ENCODE peak calls at places on chromosome 20, in eight cellular contexts. One of them, this sample, is unnamed.
A peak's percentile ranks its signal among the peaks of the same experiment; 100 is the strongest.

GRCh38 chr20:8509809-8510208 is 377.7 kb downstream of the PLCB1 start:
- DNase-seq in mammary epithelial cell: no peak
- DNase-seq in H1: no peak
- DNase-seq in astrocyte: peak; percentile 29
- DNase-seq in fibroblast of lung: peak; percentile 46
- DNase-seq in H9: no peak
- DNase-seq in GM23248: no peak
- DNase-seq in OCI-LY7: no peak
- DNase-seq in this sample: no peak

GRCh38 chr20:1299522-1299921 is 29.4 kb downstream of the SDCBP2 start:
- DNase-seq in H9: peak; percentile 66
- DNase-seq in astrocyte: no peak
- DNase-seq in OCI-LY7: no peak
- DNase-seq in GM23248: no peak
- DNase-seq in mammary epithelial cell: no peak
- DNase-seq in H1: no peak
- DNase-seq in fibroblast of lung: no peak
- DNase-seq in this sample: peak; percentile 32

GRCh38 chr20:13261460-13262301 is 40.6 kb downstream of the ISM1 start:
- DNase-seq in H9: peak; percentile 76
- DNase-seq in fibroblast of lung: peak; percentile 9
- DNase-seq in mammary epithelial cell: peak; percentile 36
- DNase-seq in GM23248: peak; percentile 72
- DNase-seq in H1: peak; percentile 34
- DNase-seq in astrocyte: no peak
- DNase-seq in OCI-LY7: peak; percentile 13
- DNase-seq in this sample: peak; percentile 76

GRCh38 chr20:38551056-38551626 is 29.9 kb upstream of the ADIG start:
- DNase-seq in fibroblast of lung: no peak
- DNase-seq in OCI-LY7: no peak
- DNase-seq in H9: no peak
- DNase-seq in mammary epithelial cell: peak; percentile 37
- DNase-seq in H1: no peak
- DNase-seq in GM23248: no peak
- DNase-seq in astrocyte: no peak
- DNase-seq in this sample: no peak

GRCh38 chr20:61896058-61896961 is 169.4 kb downstream of the TAF4 start:
- DNase-seq in OCI-LY7: peak; percentile 50
- DNase-seq in H9: peak; percentile 74
- DNase-seq in fibroblast of lung: peak; percentile 24
- DNase-seq in H1: peak; percentile 29
- DNase-seq in GM23248: peak; percentile 73
- DNase-seq in astrocyte: no peak
- DNase-seq in mammary epithelial cell: peak; percentile 20
- DNase-seq in this sample: peak; percentile 69

GRCh38 chr20:32116079-32116521 is 6.6 kb downstream of the TM9SF4 start:
- DNase-seq in mammary epithelial cell: no peak
- DNase-seq in OCI-LY7: no peak
- DNase-seq in fibroblast of lung: no peak
- DNase-seq in GM23248: peak; percentile 19
- DNase-seq in astrocyte: no peak
- DNase-seq in H1: no peak
- DNase-seq in H9: no peak
- DNase-seq in this sample: no peak

GRCh38 chr20:5608448-5609161 is 141.6 kb upstream of the SHLD1 start:
- DNase-seq in fibroblast of lung: peak; percentile 47
- DNase-seq in H9: no peak
- DNase-seq in OCI-LY7: no peak
- DNase-seq in H1: no peak
- DNase-seq in mammary epithelial cell: peak; percentile 32
- DNase-seq in astrocyte: peak; percentile 31
- DNase-seq in GM23248: peak; percentile 73
- DNase-seq in this sample: peak; percentile 63

GRCh38 chr20:55424968-55425367 is 580.4 kb downstream of the CBLN4 start:
- DNase-seq in OCI-LY7: no peak
- DNase-seq in H1: no peak
- DNase-seq in GM23248: no peak
- DNase-seq in astrocyte: no peak
- DNase-seq in H9: no peak
- DNase-seq in fibroblast of lung: no peak
- DNase-seq in mammary epithelial cell: no peak
- DNase-seq in this sample: no peak

GRCh38 chr20:39825950-39826349 is 863.1 kb downstream of the MAFB start:
- DNase-seq in H1: no peak
- DNase-seq in OCI-LY7: no peak
- DNase-seq in GM23248: peak; percentile 61
- DNase-seq in mammary epithelial cell: peak; percentile 59
- DNase-seq in fibroblast of lung: peak; percentile 80
- DNase-seq in astrocyte: peak; percentile 76
- DNase-seq in H9: no peak
- DNase-seq in this sample: no peak

DNA sequence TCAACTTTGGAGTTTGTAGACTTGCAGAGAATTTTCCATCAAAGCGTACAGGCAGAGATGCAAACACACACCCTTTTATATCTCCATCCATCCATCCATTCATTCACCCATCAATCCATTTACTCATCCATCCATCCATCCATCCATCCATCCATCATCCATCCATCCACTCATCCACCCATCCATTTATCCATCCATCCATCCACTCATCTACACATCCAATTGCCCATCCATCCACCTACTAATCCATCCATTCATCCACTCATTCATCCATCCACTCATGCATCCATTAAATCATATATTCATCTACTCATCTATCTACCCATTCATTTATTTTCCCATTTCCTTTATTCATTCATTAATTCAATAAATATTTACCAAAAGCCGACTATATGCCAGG is 52.1 kb downstream of the KCNB1 start:
- DNase-seq in H9: no peak
- DNase-seq in astrocyte: no peak
- DNase-seq in GM23248: no peak
- DNase-seq in H1: no peak
- DNase-seq in OCI-LY7: no peak
- DNase-seq in fibroblast of lung: no peak
- DNase-seq in mammary epithelial cell: no peak
- DNase-seq in this sample: no peak
- H2AFZ ChIP-seq in H9: no peak overlapping the region
- H2AFZ ChIP-seq in astrocyte: no peak overlapping the region
- H2AFZ ChIP-seq in GM23248: no peak overlapping the region
- H2AFZ ChIP-seq in H1: no peak overlapping the region
- H2AFZ ChIP-seq in OCI-LY7: no peak overlapping the region
- H2AFZ ChIP-seq in fibroblast of lung: no peak overlapping the region
- H2AFZ ChIP-seq in mammary epithelial cell: no peak overlapping the region
- H2AFZ ChIP-seq in this sample: no peak overlapping the region

DNA sequence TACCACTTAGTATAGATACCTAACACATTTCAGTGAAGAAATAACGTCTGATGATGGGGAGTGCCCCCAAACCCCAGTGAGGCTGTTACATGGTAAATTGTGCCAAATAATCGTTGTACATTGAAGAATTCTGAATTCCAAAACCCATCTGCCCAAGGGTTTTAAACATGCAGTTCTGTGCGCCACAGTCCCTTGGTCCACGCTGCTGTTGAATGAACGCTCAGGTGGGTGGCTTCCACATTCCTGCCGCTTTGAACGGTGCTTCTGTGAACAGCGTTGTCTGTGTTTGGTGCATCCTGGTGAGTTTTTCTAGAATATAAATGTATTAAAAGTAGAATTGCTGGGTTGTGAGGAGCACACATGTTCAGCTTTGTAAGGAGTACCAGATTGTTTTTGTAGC is 2.9 kb downstream of the GID8 start:
- DNase-seq in GM23248: no peak
- DNase-seq in mammary epithelial cell: no peak
- DNase-seq in OCI-LY7: no peak
- DNase-seq in H1: no peak
- DNase-seq in astrocyte: no peak
- DNase-seq in fibroblast of lung: no peak
- DNase-seq in H9: no peak
- DNase-seq in this sample: no peak
- H4K20me1 ChIP-seq in GM23248: no peaks in the 10 kb centered on the region
- H4K20me1 ChIP-seq in mammary epithelial cell: no peaks in the 10 kb centered on the region
- H4K20me1 ChIP-seq in OCI-LY7: peaks cover 16% of the 10 kb centered on the region
- H4K20me1 ChIP-seq in H1: peaks cover 15% of the 10 kb centered on the region
- H4K20me1 ChIP-seq in astrocyte: peaks cover 65% of the 10 kb centered on the region
- H4K20me1 ChIP-seq in fibroblast of lung: no peaks in the 10 kb centered on the region
- H4K20me1 ChIP-seq in H9: no peaks in the 10 kb centered on the region
- H4K20me1 ChIP-seq in this sample: peaks cover 25% of the 10 kb centered on the region

GRCh38 chr20:54063580-54063979 is 6.8 kb downstream of the BCAS1 start:
- DNase-seq in fibroblast of lung: no peak
- DNase-seq in OCI-LY7: no peak
- DNase-seq in H1: no peak
- DNase-seq in astrocyte: no peak
- DNase-seq in H9: no peak
- DNase-seq in mammary epithelial cell: no peak
- DNase-seq in GM23248: no peak
- DNase-seq in this sample: no peak

GRCh38 chr20:54065601-54066038 is 4.8 kb downstream of the BCAS1 start:
- DNase-seq in mammary epithelial cell: no peak
- DNase-seq in GM23248: no peak
- DNase-seq in OCI-LY7: no peak
- DNase-seq in H1: no peak
- DNase-seq in astrocyte: no peak
- DNase-seq in fibroblast of lung: no peak
- DNase-seq in H9: no peak
- DNase-seq in this sample: no peak

GRCh38 chr20:54062812-54063280 is 7.5 kb downstream of the BCAS1 start:
- DNase-seq in H1: no peak
- DNase-seq in astrocyte: no peak
- DNase-seq in mammary epithelial cell: peak; percentile 39
- DNase-seq in GM23248: peak; percentile 75
- DNase-seq in fibroblast of lung: peak; percentile 45
- DNase-seq in H9: no peak
- DNase-seq in OCI-LY7: peak; percentile 62
- DNase-seq in this sample: peak; percentile 79

GRCh38 chr20:54064939-54065338 is 5.5 kb downstream of the BCAS1 start:
- DNase-seq in mammary epithelial cell: no peak
- DNase-seq in H9: no peak
- DNase-seq in GM23248: no peak
- DNase-seq in OCI-LY7: no peak
- DNase-seq in fibroblast of lung: no peak
- DNase-seq in astrocyte: no peak
- DNase-seq in H1: no peak
- DNase-seq in this sample: no peak

DNA sequence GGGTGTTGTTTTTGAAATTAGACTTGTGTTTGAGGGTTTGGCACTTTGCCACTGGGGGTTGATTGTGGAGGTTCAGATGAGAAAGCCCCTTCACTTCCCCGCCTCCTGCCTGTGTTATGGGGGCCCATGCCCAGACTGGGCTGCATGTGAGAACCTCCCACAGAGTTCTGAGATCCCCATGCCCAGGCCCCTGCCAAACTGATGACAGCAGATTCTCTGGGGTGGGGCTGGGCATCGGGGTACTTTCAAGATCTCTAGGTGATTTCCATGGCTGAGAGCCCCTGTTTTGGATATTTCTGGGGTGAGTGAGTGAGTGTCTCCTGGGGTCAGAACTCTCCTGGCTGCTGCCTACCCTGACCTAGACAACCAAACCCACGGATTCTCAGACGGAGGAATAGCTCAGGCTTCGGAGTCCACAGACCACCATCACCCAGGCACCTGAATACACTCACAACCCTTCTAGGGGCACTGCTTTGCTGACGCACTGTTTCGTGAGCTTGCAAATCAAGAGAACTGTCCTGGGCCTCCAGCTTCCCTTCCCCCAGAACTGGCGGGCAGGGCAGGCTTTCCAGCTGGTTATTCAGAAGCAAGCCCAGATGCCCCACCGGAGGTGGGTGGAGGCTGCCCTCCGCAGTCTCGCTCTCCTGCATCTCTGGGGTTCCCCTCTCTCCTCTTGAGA is 6.3 kb downstream of the BCAS1 start:
- DNase-seq in H9: no peak
- DNase-seq in GM23248: no peak
- DNase-seq in mammary epithelial cell: no peak
- DNase-seq in H1: no peak
- DNase-seq in OCI-LY7: no peak
- DNase-seq in fibroblast of lung: no peak
- DNase-seq in astrocyte: no peak
- DNase-seq in this sample: no peak
- H2AFZ ChIP-seq in H9: peak overlapping the region; percentile 33
- H2AFZ ChIP-seq in GM23248: no peak overlapping the region
- H2AFZ ChIP-seq in mammary epithelial cell: no peak overlapping the region
- H2AFZ ChIP-seq in H1: peak overlapping the region; percentile 14
- H2AFZ ChIP-seq in OCI-LY7: no peak overlapping the region
- H2AFZ ChIP-seq in fibroblast of lung: no peak overlapping the region
- H2AFZ ChIP-seq in astrocyte: no peak overlapping the region
- H2AFZ ChIP-seq in this sample: no peak overlapping the region

GRCh38 chr20:17654649-17655285 is 27.3 kb downstream of the RRBP1 start:
- DNase-seq in H1: no peak
- DNase-seq in GM23248: peak; percentile 71
- DNase-seq in fibroblast of lung: peak; percentile 38
- DNase-seq in OCI-LY7: no peak
- DNase-seq in astrocyte: no peak
- DNase-seq in mammary epithelial cell: no peak
- DNase-seq in H9: peak; percentile 65
- DNase-seq in this sample: peak; percentile 51

GRCh38 chr20:17652411-17652810 is 29.6 kb downstream of the RRBP1 start:
- DNase-seq in fibroblast of lung: no peak
- DNase-seq in astrocyte: no peak
- DNase-seq in H1: no peak
- DNase-seq in mammary epithelial cell: no peak
- DNase-seq in H9: no peak
- DNase-seq in GM23248: no peak
- DNase-seq in OCI-LY7: no peak
- DNase-seq in this sample: no peak

GRCh38 chr20:17655286-17655651 is 26.8 kb downstream of the RRBP1 start:
- DNase-seq in astrocyte: peak; percentile 54
- DNase-seq in fibroblast of lung: peak; percentile 63
- DNase-seq in H1: no peak
- DNase-seq in H9: peak; percentile 50
- DNase-seq in OCI-LY7: no peak
- DNase-seq in mammary epithelial cell: no peak
- DNase-seq in GM23248: peak; percentile 53
- DNase-seq in this sample: no peak

GRCh38 chr20:17655865-17656489 is 26.1 kb downstream of the RRBP1 start:
- DNase-seq in H9: peak; percentile 62
- DNase-seq in astrocyte: peak; percentile 59
- DNase-seq in GM23248: peak; percentile 81
- DNase-seq in H1: no peak
- DNase-seq in mammary epithelial cell: peak; percentile 35
- DNase-seq in fibroblast of lung: peak; percentile 69
- DNase-seq in OCI-LY7: no peak
- DNase-seq in this sample: peak; percentile 73

DNA sequence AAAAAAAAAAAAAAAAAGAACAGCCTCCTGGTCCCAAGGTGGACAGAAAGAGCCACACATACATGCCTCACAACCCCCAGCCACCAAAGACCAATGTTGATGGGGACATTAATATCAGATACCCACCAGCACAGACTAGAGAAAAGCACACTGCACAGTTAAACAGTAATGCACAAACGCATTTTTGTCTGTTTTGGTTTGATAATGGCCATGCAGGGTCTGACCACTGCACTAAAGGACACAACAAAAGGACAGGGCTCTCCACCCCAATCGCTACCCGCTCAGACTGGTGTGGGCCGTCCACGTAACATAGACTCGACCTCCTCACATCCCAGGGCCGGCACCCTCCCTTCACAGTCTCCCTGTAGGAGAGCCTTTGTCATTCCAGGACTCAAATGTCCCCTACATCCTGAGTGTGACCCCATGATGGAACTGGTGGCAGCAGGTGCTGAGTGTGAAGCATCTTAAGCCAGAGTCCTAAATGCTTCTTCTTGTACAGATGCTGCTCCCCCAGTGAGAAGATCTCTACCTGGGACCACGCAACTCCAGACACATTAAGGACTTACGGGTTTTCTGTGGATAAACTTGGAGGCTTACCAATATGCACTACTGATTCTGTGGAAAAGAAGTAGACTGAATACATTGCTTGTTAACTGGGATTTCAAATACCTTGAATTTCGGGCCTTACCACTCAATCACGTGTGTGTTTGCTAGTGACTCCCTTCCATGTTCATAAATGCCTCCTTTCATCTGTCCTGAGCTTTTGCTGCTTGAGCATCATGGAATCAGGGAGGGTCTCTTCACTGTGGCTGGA is 28.0 kb downstream of the RRBP1 start:
- DNase-seq in H9: no peak
- DNase-seq in H1: no peak
- DNase-seq in astrocyte: no peak
- DNase-seq in mammary epithelial cell: no peak
- DNase-seq in GM23248: no peak
- DNase-seq in OCI-LY7: no peak
- DNase-seq in fibroblast of lung: no peak
- DNase-seq in this sample: no peak
- H4K20me1 ChIP-seq in H9: no peaks in the 10 kb centered on the region
- H4K20me1 ChIP-seq in H1: peaks cover 6% of the 10 kb centered on the region
- H4K20me1 ChIP-seq in astrocyte: peaks cover 97% of the 10 kb centered on the region
- H4K20me1 ChIP-seq in mammary epithelial cell: peaks cover 2% of the 10 kb centered on the region
- H4K20me1 ChIP-seq in GM23248: peaks cover 21% of the 10 kb centered on the region
- H4K20me1 ChIP-seq in OCI-LY7: no peaks in the 10 kb centered on the region
- H4K20me1 ChIP-seq in fibroblast of lung: peaks cover 4% of the 10 kb centered on the region
- H4K20me1 ChIP-seq in this sample: peaks cover 5% of the 10 kb centered on the region